ENCODE peak calls at places on chromosomes 5 and 9, in ten cellular contexts. One of them, this sample, is unnamed.

GRCh38 chr5:134114886-134115805 is 665 bp downstream of the TCF7 start:
- DNase-seq in NCI-H510A treated with DMSO at 0.1 percent for 48 hours: no peak
- DNase-seq in KBM-7: peak; percentile 20
- DNase-seq in NCI-H1092 treated with DMSO at 0.1 percent for 48 hours: no peak
- DNase-seq in CD8-positive, alpha-beta memory T cell: peak; percentile 73
- DNase-seq in ACHN: no peak
- DNase-seq in amygdala: no peak
- DNase-seq in activated CD4-positive, CD25-positive, alpha-beta regulatory T cell: peak; percentile 46
- DNase-seq in activated CD4-positive, alpha-beta memory T cell treated with anti-CD3 and anti-CD28 coated beads, Interleukin-2, amount 10 ng/mL, durations not matched to agents 7 days and 5 days: peak; percentile 52
- DNase-seq in HTR-8/SVneo: peak; percentile 44
- DNase-seq in this sample: peak; percentile 76

GRCh38 chr9:98899399-98900056 is 44.2 kb upstream of the COL15A1 start:
- DNase-seq in NCI-H510A treated with DMSO at 0.1 percent for 48 hours: no peak
- DNase-seq in KBM-7: peak; percentile 52
- DNase-seq in NCI-H1092 treated with DMSO at 0.1 percent for 48 hours: no peak
- DNase-seq in CD8-positive, alpha-beta memory T cell: no peak
- DNase-seq in ACHN: no peak
- DNase-seq in amygdala: no peak
- DNase-seq in activated CD4-positive, CD25-positive, alpha-beta regulatory T cell: no peak
- DNase-seq in activated CD4-positive, alpha-beta memory T cell treated with anti-CD3 and anti-CD28 coated beads, Interleukin-2, amount 10 ng/mL, durations not matched to agents 7 days and 5 days: no peak
- DNase-seq in HTR-8/SVneo: no peak
- DNase-seq in this sample: peak; percentile 54

GRCh38 chr9:19782005-19782404 is 6.8 kb downstream of the SLC24A2 start:
- DNase-seq in NCI-H510A treated with DMSO at 0.1 percent for 48 hours: no peak
- DNase-seq in KBM-7: peak; percentile 21
- DNase-seq in NCI-H1092 treated with DMSO at 0.1 percent for 48 hours: no peak
- DNase-seq in CD8-positive, alpha-beta memory T cell: no peak
- DNase-seq in ACHN: peak; percentile 14
- DNase-seq in amygdala: no peak
- DNase-seq in activated CD4-positive, CD25-positive, alpha-beta regulatory T cell: no peak
- DNase-seq in activated CD4-positive, alpha-beta memory T cell treated with anti-CD3 and anti-CD28 coated beads, Interleukin-2, amount 10 ng/mL, durations not matched to agents 7 days and 5 days: no peak
- DNase-seq in HTR-8/SVneo: no peak
- DNase-seq in this sample: peak; percentile 86

GRCh38 chr5:177434437-177434836 is 8.0 kb downstream of the GRK6 start:
- DNase-seq in NCI-H510A treated with DMSO at 0.1 percent for 48 hours: no peak
- DNase-seq in KBM-7: no peak
- DNase-seq in NCI-H1092 treated with DMSO at 0.1 percent for 48 hours: no peak
- DNase-seq in CD8-positive, alpha-beta memory T cell: peak; percentile 28
- DNase-seq in ACHN: no peak
- DNase-seq in amygdala: no peak
- DNase-seq in activated CD4-positive, CD25-positive, alpha-beta regulatory T cell: peak; percentile 35
- DNase-seq in activated CD4-positive, alpha-beta memory T cell treated with anti-CD3 and anti-CD28 coated beads, Interleukin-2, amount 10 ng/mL, durations not matched to agents 7 days and 5 days: peak; percentile 67
- DNase-seq in HTR-8/SVneo: no peak
- DNase-seq in this sample: no peak

GRCh38 chr5:138898742-138899141 is 23.6 kb upstream of the LRRTM2 start:
- DNase-seq in NCI-H510A treated with DMSO at 0.1 percent for 48 hours: no peak
- DNase-seq in KBM-7: no peak
- DNase-seq in NCI-H1092 treated with DMSO at 0.1 percent for 48 hours: no peak
- DNase-seq in CD8-positive, alpha-beta memory T cell: no peak
- DNase-seq in ACHN: no peak
- DNase-seq in amygdala: no peak
- DNase-seq in activated CD4-positive, CD25-positive, alpha-beta regulatory T cell: no peak
- DNase-seq in activated CD4-positive, alpha-beta memory T cell treated with anti-CD3 and anti-CD28 coated beads, Interleukin-2, amount 10 ng/mL, durations not matched to agents 7 days and 5 days: no peak
- DNase-seq in HTR-8/SVneo: no peak
- DNase-seq in this sample: no peak

GRCh38 chr5:142981886-142982820 is 212.0 kb downstream of the ARHGAP26 start:
- DNase-seq in NCI-H510A treated with DMSO at 0.1 percent for 48 hours: peak; percentile 46
- DNase-seq in KBM-7: peak; percentile 30
- DNase-seq in NCI-H1092 treated with DMSO at 0.1 percent for 48 hours: no peak
- DNase-seq in CD8-positive, alpha-beta memory T cell: no peak
- DNase-seq in ACHN: no peak
- DNase-seq in amygdala: peak; percentile 51
- DNase-seq in activated CD4-positive, CD25-positive, alpha-beta regulatory T cell: no peak
- DNase-seq in activated CD4-positive, alpha-beta memory T cell treated with anti-CD3 and anti-CD28 coated beads, Interleukin-2, amount 10 ng/mL, durations not matched to agents 7 days and 5 days: no peak
- DNase-seq in HTR-8/SVneo: peak; percentile 30
- DNase-seq in this sample: peak; percentile 59

GRCh38 chr5:72465601-72466563 is 41.3 kb downstream of the ZNF366 start:
- DNase-seq in NCI-H510A treated with DMSO at 0.1 percent for 48 hours: no peak
- DNase-seq in KBM-7: peak; percentile 25
- DNase-seq in NCI-H1092 treated with DMSO at 0.1 percent for 48 hours: no peak
- DNase-seq in CD8-positive, alpha-beta memory T cell: no peak
- DNase-seq in ACHN: no peak
- DNase-seq in amygdala: no peak
- DNase-seq in activated CD4-positive, CD25-positive, alpha-beta regulatory T cell: no peak
- DNase-seq in activated CD4-positive, alpha-beta memory T cell treated with anti-CD3 and anti-CD28 coated beads, Interleukin-2, amount 10 ng/mL, durations not matched to agents 7 days and 5 days: no peak
- DNase-seq in HTR-8/SVneo: no peak
- DNase-seq in this sample: no peak

GRCh38 chr5:139638736-139639618 is 9.2 kb upstream of the CXXC5 start:
- DNase-seq in NCI-H510A treated with DMSO at 0.1 percent for 48 hours: no peak
- DNase-seq in KBM-7: peak; percentile 24
- DNase-seq in NCI-H1092 treated with DMSO at 0.1 percent for 48 hours: peak; percentile 42
- DNase-seq in CD8-positive, alpha-beta memory T cell: no peak
- DNase-seq in ACHN: no peak
- DNase-seq in amygdala: no peak
- DNase-seq in activated CD4-positive, CD25-positive, alpha-beta regulatory T cell: no peak
- DNase-seq in activated CD4-positive, alpha-beta memory T cell treated with anti-CD3 and anti-CD28 coated beads, Interleukin-2, amount 10 ng/mL, durations not matched to agents 7 days and 5 days: peak; percentile 14
- DNase-seq in HTR-8/SVneo: no peak
- DNase-seq in this sample: peak; percentile 73

GRCh38 chr9:34988218-34989055 is 1.1 kb upstream of the DNAJB5 start:
- DNase-seq in NCI-H510A treated with DMSO at 0.1 percent for 48 hours: peak; percentile 17
- DNase-seq in KBM-7: no peak
- DNase-seq in NCI-H1092 treated with DMSO at 0.1 percent for 48 hours: peak; percentile 70
- DNase-seq in CD8-positive, alpha-beta memory T cell: peak; percentile 48
- DNase-seq in ACHN: no peak
- DNase-seq in amygdala: peak; percentile 44
- DNase-seq in activated CD4-positive, CD25-positive, alpha-beta regulatory T cell: no peak
- DNase-seq in activated CD4-positive, alpha-beta memory T cell treated with anti-CD3 and anti-CD28 coated beads, Interleukin-2, amount 10 ng/mL, durations not matched to agents 7 days and 5 days: peak; percentile 60
- DNase-seq in HTR-8/SVneo: no peak
- DNase-seq in this sample: peak; percentile 47

GRCh38 chr9:111627260-111627963 is 3.7 kb upstream of the DNAJC25 start:
- DNase-seq in NCI-H510A treated with DMSO at 0.1 percent for 48 hours: peak; percentile 32
- DNase-seq in KBM-7: no peak
- DNase-seq in NCI-H1092 treated with DMSO at 0.1 percent for 48 hours: no peak
- DNase-seq in CD8-positive, alpha-beta memory T cell: no peak
- DNase-seq in ACHN: no peak
- DNase-seq in amygdala: no peak
- DNase-seq in activated CD4-positive, CD25-positive, alpha-beta regulatory T cell: no peak
- DNase-seq in activated CD4-positive, alpha-beta memory T cell treated with anti-CD3 and anti-CD28 coated beads, Interleukin-2, amount 10 ng/mL, durations not matched to agents 7 days and 5 days: no peak
- DNase-seq in HTR-8/SVneo: no peak
- DNase-seq in this sample: no peak

GRCh38 chr9:136546697-136547481 is 1.0 kb upstream of the NOTCH1 start:
- DNase-seq in NCI-H510A treated with DMSO at 0.1 percent for 48 hours: no peak
- DNase-seq in KBM-7: peak; percentile 54
- DNase-seq in NCI-H1092 treated with DMSO at 0.1 percent for 48 hours: no peak
- DNase-seq in CD8-positive, alpha-beta memory T cell: peak; percentile 25
- DNase-seq in ACHN: peak; percentile 51
- DNase-seq in amygdala: peak; percentile 46
- DNase-seq in activated CD4-positive, CD25-positive, alpha-beta regulatory T cell: no peak
- DNase-seq in activated CD4-positive, alpha-beta memory T cell treated with anti-CD3 and anti-CD28 coated beads, Interleukin-2, amount 10 ng/mL, durations not matched to agents 7 days and 5 days: peak; percentile 61
- DNase-seq in HTR-8/SVneo: no peak
- DNase-seq in this sample: peak; percentile 83

GRCh38 chr9:130791279-130791894 is 43.7 kb upstream of the ABL1 start:
- DNase-seq in NCI-H510A treated with DMSO at 0.1 percent for 48 hours: no peak
- DNase-seq in KBM-7: no peak
- DNase-seq in NCI-H1092 treated with DMSO at 0.1 percent for 48 hours: no peak
- DNase-seq in CD8-positive, alpha-beta memory T cell: no peak
- DNase-seq in ACHN: no peak
- DNase-seq in amygdala: no peak
- DNase-seq in activated CD4-positive, CD25-positive, alpha-beta regulatory T cell: no peak
- DNase-seq in activated CD4-positive, alpha-beta memory T cell treated with anti-CD3 and anti-CD28 coated beads, Interleukin-2, amount 10 ng/mL, durations not matched to agents 7 days and 5 days: no peak
- DNase-seq in HTR-8/SVneo: no peak
- DNase-seq in this sample: peak; percentile 83

GRCh38 chr5:43320846-43321245 is 7.6 kb upstream of the HMGCS1 start:
- DNase-seq in NCI-H510A treated with DMSO at 0.1 percent for 48 hours: no peak
- DNase-seq in KBM-7: no peak
- DNase-seq in NCI-H1092 treated with DMSO at 0.1 percent for 48 hours: no peak
- DNase-seq in CD8-positive, alpha-beta memory T cell: no peak
- DNase-seq in ACHN: no peak
- DNase-seq in amygdala: no peak
- DNase-seq in activated CD4-positive, CD25-positive, alpha-beta regulatory T cell: no peak
- DNase-seq in activated CD4-positive, alpha-beta memory T cell treated with anti-CD3 and anti-CD28 coated beads, Interleukin-2, amount 10 ng/mL, durations not matched to agents 7 days and 5 days: no peak
- DNase-seq in HTR-8/SVneo: no peak
- DNase-seq in this sample: no peak

GRCh38 chr9:86350006-86350755 is 4.0 kb downstream of the TUT7 start:
- DNase-seq in NCI-H510A treated with DMSO at 0.1 percent for 48 hours: no peak
- DNase-seq in KBM-7: peak; percentile 52
- DNase-seq in NCI-H1092 treated with DMSO at 0.1 percent for 48 hours: no peak
- DNase-seq in CD8-positive, alpha-beta memory T cell: no peak
- DNase-seq in ACHN: no peak
- DNase-seq in amygdala: no peak
- DNase-seq in activated CD4-positive, CD25-positive, alpha-beta regulatory T cell: no peak
- DNase-seq in activated CD4-positive, alpha-beta memory T cell treated with anti-CD3 and anti-CD28 coated beads, Interleukin-2, amount 10 ng/mL, durations not matched to agents 7 days and 5 days: no peak
- DNase-seq in HTR-8/SVneo: no peak
- DNase-seq in this sample: no peak

GRCh38 chr9:76200730-76201129 is 193.5 kb downstream of the RFK start:
- DNase-seq in NCI-H510A treated with DMSO at 0.1 percent for 48 hours: peak; percentile 3
- DNase-seq in KBM-7: no peak
- DNase-seq in NCI-H1092 treated with DMSO at 0.1 percent for 48 hours: no peak
- DNase-seq in CD8-positive, alpha-beta memory T cell: no peak
- DNase-seq in ACHN: no peak
- DNase-seq in amygdala: no peak
- DNase-seq in activated CD4-positive, CD25-positive, alpha-beta regulatory T cell: no peak
- DNase-seq in activated CD4-positive, alpha-beta memory T cell treated with anti-CD3 and anti-CD28 coated beads, Interleukin-2, amount 10 ng/mL, durations not matched to agents 7 days and 5 days: no peak
- DNase-seq in HTR-8/SVneo: no peak
- DNase-seq in this sample: no peak

GRCh38 chr9:2798423-2798822 is 45.5 kb downstream of the PUM3 start:
- DNase-seq in NCI-H510A treated with DMSO at 0.1 percent for 48 hours: no peak
- DNase-seq in KBM-7: no peak
- DNase-seq in NCI-H1092 treated with DMSO at 0.1 percent for 48 hours: no peak
- DNase-seq in CD8-positive, alpha-beta memory T cell: no peak
- DNase-seq in ACHN: no peak
- DNase-seq in amygdala: no peak
- DNase-seq in activated CD4-positive, CD25-positive, alpha-beta regulatory T cell: no peak
- DNase-seq in activated CD4-positive, alpha-beta memory T cell treated with anti-CD3 and anti-CD28 coated beads, Interleukin-2, amount 10 ng/mL, durations not matched to agents 7 days and 5 days: no peak
- DNase-seq in HTR-8/SVneo: no peak
- DNase-seq in this sample: no peak

GRCh38 chr9:122133263-122133983 is 26.2 kb downstream of the NDUFA8 start:
- DNase-seq in NCI-H510A treated with DMSO at 0.1 percent for 48 hours: no peak
- DNase-seq in KBM-7: no peak
- DNase-seq in NCI-H1092 treated with DMSO at 0.1 percent for 48 hours: no peak
- DNase-seq in CD8-positive, alpha-beta memory T cell: no peak
- DNase-seq in ACHN: no peak
- DNase-seq in amygdala: no peak
- DNase-seq in activated CD4-positive, CD25-positive, alpha-beta regulatory T cell: no peak
- DNase-seq in activated CD4-positive, alpha-beta memory T cell treated with anti-CD3 and anti-CD28 coated beads, Interleukin-2, amount 10 ng/mL, durations not matched to agents 7 days and 5 days: no peak
- DNase-seq in HTR-8/SVneo: no peak
- DNase-seq in this sample: no peak

GRCh38 chr5:123511290-123511647 is 708 bp upstream of the CSNK1G3 start:
- DNase-seq in NCI-H510A treated with DMSO at 0.1 percent for 48 hours: no peak
- DNase-seq in KBM-7: no peak
- DNase-seq in NCI-H1092 treated with DMSO at 0.1 percent for 48 hours: no peak
- DNase-seq in CD8-positive, alpha-beta memory T cell: no peak
- DNase-seq in ACHN: peak; percentile 64
- DNase-seq in amygdala: no peak
- DNase-seq in activated CD4-positive, CD25-positive, alpha-beta regulatory T cell: no peak
- DNase-seq in activated CD4-positive, alpha-beta memory T cell treated with anti-CD3 and anti-CD28 coated beads, Interleukin-2, amount 10 ng/mL, durations not matched to agents 7 days and 5 days: no peak
- DNase-seq in HTR-8/SVneo: peak; percentile 21
- DNase-seq in this sample: no peak

GRCh38 chr5:179162351-179163235 is 102.4 kb downstream of the ZNF354C start:
- DNase-seq in NCI-H510A treated with DMSO at 0.1 percent for 48 hours: no peak
- DNase-seq in KBM-7: no peak
- DNase-seq in NCI-H1092 treated with DMSO at 0.1 percent for 48 hours: no peak
- DNase-seq in CD8-positive, alpha-beta memory T cell: no peak
- DNase-seq in ACHN: no peak
- DNase-seq in amygdala: no peak
- DNase-seq in activated CD4-positive, CD25-positive, alpha-beta regulatory T cell: no peak
- DNase-seq in activated CD4-positive, alpha-beta memory T cell treated with anti-CD3 and anti-CD28 coated beads, Interleukin-2, amount 10 ng/mL, durations not matched to agents 7 days and 5 days: no peak
- DNase-seq in HTR-8/SVneo: no peak
- DNase-seq in this sample: no peak

GRCh38 chr9:132896264-132896663 is 17.6 kb downstream of the SPACA9 start:
- DNase-seq in NCI-H510A treated with DMSO at 0.1 percent for 48 hours: no peak
- DNase-seq in KBM-7: no peak
- DNase-seq in NCI-H1092 treated with DMSO at 0.1 percent for 48 hours: no peak
- DNase-seq in CD8-positive, alpha-beta memory T cell: no peak
- DNase-seq in ACHN: no peak
- DNase-seq in amygdala: no peak
- DNase-seq in activated CD4-positive, CD25-positive, alpha-beta regulatory T cell: no peak
- DNase-seq in activated CD4-positive, alpha-beta memory T cell treated with anti-CD3 and anti-CD28 coated beads, Interleukin-2, amount 10 ng/mL, durations not matched to agents 7 days and 5 days: no peak
- DNase-seq in HTR-8/SVneo: no peak
- DNase-seq in this sample: no peak

GRCh38 chr5:137504916-137505315 is 5.8 kb upstream of the SPOCK1 start:
- DNase-seq in NCI-H510A treated with DMSO at 0.1 percent for 48 hours: no peak
- DNase-seq in KBM-7: no peak
- DNase-seq in NCI-H1092 treated with DMSO at 0.1 percent for 48 hours: no peak
- DNase-seq in CD8-positive, alpha-beta memory T cell: no peak
- DNase-seq in ACHN: no peak
- DNase-seq in amygdala: no peak
- DNase-seq in activated CD4-positive, CD25-positive, alpha-beta regulatory T cell: no peak
- DNase-seq in activated CD4-positive, alpha-beta memory T cell treated with anti-CD3 and anti-CD28 coated beads, Interleukin-2, amount 10 ng/mL, durations not matched to agents 7 days and 5 days: no peak
- DNase-seq in HTR-8/SVneo: no peak
- DNase-seq in this sample: no peak

GRCh38 chr9:79173932-79174331 is 397.8 kb upstream of the TLE4 start:
- DNase-seq in NCI-H510A treated with DMSO at 0.1 percent for 48 hours: no peak
- DNase-seq in KBM-7: no peak
- DNase-seq in NCI-H1092 treated with DMSO at 0.1 percent for 48 hours: no peak
- DNase-seq in CD8-positive, alpha-beta memory T cell: no peak
- DNase-seq in ACHN: no peak
- DNase-seq in amygdala: no peak
- DNase-seq in activated CD4-positive, CD25-positive, alpha-beta regulatory T cell: no peak
- DNase-seq in activated CD4-positive, alpha-beta memory T cell treated with anti-CD3 and anti-CD28 coated beads, Interleukin-2, amount 10 ng/mL, durations not matched to agents 7 days and 5 days: no peak
- DNase-seq in HTR-8/SVneo: no peak
- DNase-seq in this sample: no peak

GRCh38 chr9:113562653-113563381 is 99.3 kb downstream of the RGS3 start:
- DNase-seq in NCI-H510A treated with DMSO at 0.1 percent for 48 hours: no peak
- DNase-seq in KBM-7: no peak
- DNase-seq in NCI-H1092 treated with DMSO at 0.1 percent for 48 hours: no peak
- DNase-seq in CD8-positive, alpha-beta memory T cell: no peak
- DNase-seq in ACHN: no peak
- DNase-seq in amygdala: no peak
- DNase-seq in activated CD4-positive, CD25-positive, alpha-beta regulatory T cell: no peak
- DNase-seq in activated CD4-positive, alpha-beta memory T cell treated with anti-CD3 and anti-CD28 coated beads, Interleukin-2, amount 10 ng/mL, durations not matched to agents 7 days and 5 days: no peak
- DNase-seq in HTR-8/SVneo: no peak
- DNase-seq in this sample: no peak

GRCh38 chr5:150618188-150618587 is 22.3 kb upstream of the SYNPO start:
- DNase-seq in NCI-H510A treated with DMSO at 0.1 percent for 48 hours: no peak
- DNase-seq in KBM-7: no peak
- DNase-seq in NCI-H1092 treated with DMSO at 0.1 percent for 48 hours: no peak
- DNase-seq in CD8-positive, alpha-beta memory T cell: no peak
- DNase-seq in ACHN: no peak
- DNase-seq in amygdala: no peak
- DNase-seq in activated CD4-positive, CD25-positive, alpha-beta regulatory T cell: no peak
- DNase-seq in activated CD4-positive, alpha-beta memory T cell treated with anti-CD3 and anti-CD28 coated beads, Interleukin-2, amount 10 ng/mL, durations not matched to agents 7 days and 5 days: no peak
- DNase-seq in HTR-8/SVneo: no peak
- DNase-seq in this sample: no peak

GRCh38 chr9:5834214-5834613 is 1.3 kb upstream of the ERMP1 start:
- DNase-seq in NCI-H510A treated with DMSO at 0.1 percent for 48 hours: no peak
- DNase-seq in KBM-7: peak; percentile 35
- DNase-seq in NCI-H1092 treated with DMSO at 0.1 percent for 48 hours: no peak
- DNase-seq in CD8-positive, alpha-beta memory T cell: no peak
- DNase-seq in ACHN: no peak
- DNase-seq in amygdala: no peak
- DNase-seq in activated CD4-positive, CD25-positive, alpha-beta regulatory T cell: no peak
- DNase-seq in activated CD4-positive, alpha-beta memory T cell treated with anti-CD3 and anti-CD28 coated beads, Interleukin-2, amount 10 ng/mL, durations not matched to agents 7 days and 5 days: no peak
- DNase-seq in HTR-8/SVneo: no peak
- DNase-seq in this sample: no peak

GRCh38 chr5:58259685-58260152 is 200.2 kb downstream of the PLK2 start:
- DNase-seq in NCI-H510A treated with DMSO at 0.1 percent for 48 hours: no peak
- DNase-seq in KBM-7: no peak
- DNase-seq in NCI-H1092 treated with DMSO at 0.1 percent for 48 hours: no peak
- DNase-seq in CD8-positive, alpha-beta memory T cell: no peak
- DNase-seq in ACHN: peak; percentile 98
- DNase-seq in amygdala: no peak
- DNase-seq in activated CD4-positive, CD25-positive, alpha-beta regulatory T cell: no peak
- DNase-seq in activated CD4-positive, alpha-beta memory T cell treated with anti-CD3 and anti-CD28 coated beads, Interleukin-2, amount 10 ng/mL, durations not matched to agents 7 days and 5 days: no peak
- DNase-seq in HTR-8/SVneo: peak; percentile 79
- DNase-seq in this sample: peak; percentile 71

GRCh38 chr5:135426102-135427082 is 20.8 kb downstream of the DCANP1 start:
- DNase-seq in NCI-H510A treated with DMSO at 0.1 percent for 48 hours: peak; percentile 29
- DNase-seq in KBM-7: peak; percentile 85
- DNase-seq in NCI-H1092 treated with DMSO at 0.1 percent for 48 hours: peak; percentile 5
- DNase-seq in CD8-positive, alpha-beta memory T cell: no peak
- DNase-seq in ACHN: peak; percentile 49
- DNase-seq in amygdala: no peak
- DNase-seq in activated CD4-positive, CD25-positive, alpha-beta regulatory T cell: no peak
- DNase-seq in activated CD4-positive, alpha-beta memory T cell treated with anti-CD3 and anti-CD28 coated beads, Interleukin-2, amount 10 ng/mL, durations not matched to agents 7 days and 5 days: peak; percentile 34
- DNase-seq in HTR-8/SVneo: peak; percentile 53
- DNase-seq in this sample: peak; percentile 61

GRCh38 chr5:23164971-23165370 is 311.8 kb upstream of the CDH12 start:
- DNase-seq in NCI-H510A treated with DMSO at 0.1 percent for 48 hours: no peak
- DNase-seq in KBM-7: no peak
- DNase-seq in NCI-H1092 treated with DMSO at 0.1 percent for 48 hours: no peak
- DNase-seq in CD8-positive, alpha-beta memory T cell: no peak
- DNase-seq in ACHN: no peak
- DNase-seq in amygdala: no peak
- DNase-seq in activated CD4-positive, CD25-positive, alpha-beta regulatory T cell: no peak
- DNase-seq in activated CD4-positive, alpha-beta memory T cell treated with anti-CD3 and anti-CD28 coated beads, Interleukin-2, amount 10 ng/mL, durations not matched to agents 7 days and 5 days: no peak
- DNase-seq in HTR-8/SVneo: no peak
- DNase-seq in this sample: peak; percentile 12

This sample was measured in left kidney.